ENCODE peak calls at places on chromosomes 5 and 9, in four cellular contexts. One of them, this sample, is unnamed.

GRCh38 chr5:33592245-33592644 is 151.5 kb downstream of the TARS1 start:
- DNase-seq in ELF-1: no peak
- DNase-seq in SK-N-MC: no peak
- DNase-seq in NCI-H2171 treated with DMSO at 0.1 percent for 48 hours: no peak
- DNase-seq in this sample: no peak

GRCh38 chr5:98314262-98314661 is 459.2 kb upstream of the RGMB start:
- DNase-seq in SK-N-MC: no peak
- DNase-seq in NCI-H2171 treated with DMSO at 0.1 percent for 48 hours: no peak
- DNase-seq in ELF-1: no peak
- DNase-seq in this sample: no peak

GRCh38 chr5:178428341-178429155 is 161.6 kb downstream of the COL23A1 start:
- DNase-seq in SK-N-MC: no peak
- DNase-seq in NCI-H2171 treated with DMSO at 0.1 percent for 48 hours: no peak
- DNase-seq in ELF-1: no peak
- DNase-seq in this sample: no peak

GRCh38 chr9:76725181-76725580 is 39.1 kb upstream of the PCA3 start:
- DNase-seq in NCI-H2171 treated with DMSO at 0.1 percent for 48 hours: no peak
- DNase-seq in SK-N-MC: no peak
- DNase-seq in ELF-1: no peak
- DNase-seq in this sample: no peak

GRCh38 chr9:135925496-135926133 is 18.3 kb upstream of the CAMSAP1 start:
- DNase-seq in ELF-1: no peak
- DNase-seq in SK-N-MC: no peak
- DNase-seq in NCI-H2171 treated with DMSO at 0.1 percent for 48 hours: no peak
- DNase-seq in this sample: no peak

GRCh38 chr5:155460501-155460931 is 447.0 kb downstream of the KIF4B start:
- DNase-seq in ELF-1: no peak
- DNase-seq in SK-N-MC: no peak
- DNase-seq in NCI-H2171 treated with DMSO at 0.1 percent for 48 hours: no peak
- DNase-seq in this sample: no peak

GRCh38 chr9:84756156-84756555 is 86.6 kb downstream of the NTRK2 start:
- DNase-seq in SK-N-MC: no peak
- DNase-seq in NCI-H2171 treated with DMSO at 0.1 percent for 48 hours: no peak
- DNase-seq in ELF-1: no peak
- DNase-seq in this sample: no peak

GRCh38 chr5:90747175-90747574 is 188.6 kb downstream of the ADGRV1 start:
- DNase-seq in NCI-H2171 treated with DMSO at 0.1 percent for 48 hours: no peak
- DNase-seq in SK-N-MC: no peak
- DNase-seq in ELF-1: peak; percentile 7
- DNase-seq in this sample: no peak

GRCh38 chr5:43037929-43038510 is 2.1 kb downstream of the ANXA2R start:
- DNase-seq in SK-N-MC: no peak
- DNase-seq in NCI-H2171 treated with DMSO at 0.1 percent for 48 hours: no peak
- DNase-seq in ELF-1: no peak
- DNase-seq in this sample: no peak

This sample was measured in omental fat pad.